ENCODE peak calls at places on chromosomes 4 and X, in eight cellular contexts. R is nephron progenitor cell, Y is cardiac fibroblast, P is GM13976, Z is AG04450, L is OCI-LY7, D is MM.1S, F is sigmoid colon. K is an unnamed sample.

GRCh38 chr4:113256946-113257345 is 207.5 kb downstream of the ANK2 start:
- DNase-seq in P (no peak), R (no peak), Y (peak), D (no peak), F (no peak), Z (no peak), L (no peak), K (no peak)

GRCh38 chrX:37959212-37960021 is 46.9 kb upstream of the SYTL5 start:
- DNase-seq in Z (no peak), L (no peak), Y (no peak), P (no peak), R (no peak), D (no peak), F (no peak), K (no peak)

GRCh38 chrX:47578692-47579091 is 3.5 kb upstream of the TIMP1 start:
- DNase-seq in D (no peak), R (no peak), P (no peak), Z (no peak), F (no peak), L (no peak), Y (no peak), K (peak)

GRCh38 chr4:78369691-78370090 is 181.9 kb upstream of the ANXA3 start:
- DNase-seq in F (no peak), L (no peak), P (no peak), R (no peak), Y (no peak), D (no peak), Z (no peak), K (no peak)

GRCh38 chr4:4852591-4853362 is 6.7 kb upstream of the MSX1 start:
- DNase-seq in R (peak), F (peak), Z (peak), Y (peak), D (no peak), P (no peak), L (no peak), K (peak)

GRCh38 chr4:27666943-27667342 is 806.3 kb downstream of the STIM2 start:
- DNase-seq in D (no peak), Z (no peak), Y (no peak), P (no peak), F (no peak), L (peak), R (no peak), K (no peak)

GRCh38 chr4:5959221-5959982 is 58.8 kb downstream of the C4orf50 start:
- DNase-seq in R (no peak), Y (no peak), Z (no peak), F (no peak), P (no peak), D (no peak), L (no peak), K (no peak)

GRCh38 chr4:122827899-122828601 is 1.4 kb downstream of the FGF2 start:
- DNase-seq in Z (no peak), P (peak), D (peak), L (peak), R (no peak), Y (peak), F (peak), K (no peak)

GRCh38 chrX:39857780-39858179 is 240.0 kb downstream of the BCOR start:
- DNase-seq in P (no peak), D (no peak), Z (no peak), Y (no peak), L (no peak), R (no peak), F (no peak), K (no peak)

GRCh38 chr4:73603854-73604584 is 16.2 kb downstream of the RASSF6 start:
- DNase-seq in D (no peak), Y (peak), F (no peak), Z (no peak), R (no peak), L (no peak), P (no peak), K (no peak)

GRCh38 chrX:114166601-114167000 is 417.3 kb upstream of the HTR2C start:
- DNase-seq in L (no peak), Y (no peak), Z (no peak), R (no peak), P (no peak), F (no peak), D (no peak), K (no peak)

GRCh38 chr4:147160908-147161513 is 215.3 kb upstream of the TTC29 start:
- DNase-seq in Z (peak), R (peak), D (peak), L (peak), F (no peak), P (peak), Y (peak), K (no peak)

GRCh38 chrX:43963726-43964125 is 9.5 kb downstream of the NDP start:
- DNase-seq in L (no peak), R (no peak), D (no peak), Y (no peak), F (no peak), P (no peak), Z (no peak), K (no peak)

GRCh38 chrX:42948723-42949122 is 170.8 kb upstream of the PPP1R2C start:
- DNase-seq in D (no peak), F (no peak), R (no peak), Y (no peak), L (no peak), P (no peak), Z (no peak), K (no peak)

GRCh38 chrX:9340619-9341304 is 124.1 kb upstream of the TBL1X start:
- DNase-seq in D (peak), F (peak), P (peak), Z (no peak), L (peak), R (peak), Y (peak), K (peak)

GRCh38 chrX:103061486-103061885 is 2.5 kb downstream of the BEX1 start:
- DNase-seq in R (no peak), D (no peak), Y (no peak), F (no peak), Z (no peak), L (no peak), P (no peak), K (no peak)

GRCh38 chr4:37967749-37968148 is 7.6 kb downstream of the PTTG2 start:
- DNase-seq in Z (no peak), P (no peak), R (no peak), F (no peak), Y (no peak), L (no peak), D (no peak), K (no peak)

GRCh38 chr4:47705326-47705981 is 132.4 kb downstream of the CORIN start:
- DNase-seq in R (no peak), F (no peak), Y (peak), P (peak), Z (no peak), D (peak), L (peak), K (no peak)
- TF ChIP-seq CTCF in R (peak), F (no peak), Y (peak), P (peak), Z (peak), D (peak), L (peak), K (peak)

DNA sequence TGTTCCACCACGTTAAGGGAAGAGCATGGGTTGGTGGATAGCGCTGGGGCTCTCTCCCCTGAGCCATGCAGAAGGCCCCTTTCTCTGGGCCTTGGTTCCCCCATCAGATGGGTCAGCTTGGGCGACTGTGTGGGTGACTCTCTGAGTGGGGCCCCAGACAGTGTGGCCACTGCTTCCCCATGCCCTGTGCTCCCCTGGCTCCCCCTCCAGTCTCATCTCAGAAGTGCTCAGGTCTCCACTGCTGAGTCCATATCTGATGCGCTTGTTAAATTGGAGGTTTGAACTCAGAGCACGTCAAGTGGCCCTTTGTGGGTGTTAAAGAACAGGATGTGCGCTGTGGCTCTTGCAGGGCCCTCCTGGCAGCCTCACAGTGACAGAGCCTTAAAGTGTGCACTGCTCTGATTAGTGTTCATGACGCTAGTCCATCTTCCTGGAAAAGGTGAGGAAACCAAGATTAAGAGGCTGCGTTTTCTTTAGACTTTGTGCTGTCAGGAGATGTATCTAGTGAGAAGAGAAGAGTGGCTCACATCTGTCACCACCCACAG is 59.8 kb downstream of the NELFA start:
- DNase-seq in L (no peak), F (no peak), Z (no peak), D (no peak), R (no peak), Y (no peak), P (no peak), K (no peak)
- TF ChIP-seq CTCF in L (peak), F (no peak), Z (no peak), D (no peak), R (no peak), Y (no peak), P (no peak), K (no peak)

DNA sequence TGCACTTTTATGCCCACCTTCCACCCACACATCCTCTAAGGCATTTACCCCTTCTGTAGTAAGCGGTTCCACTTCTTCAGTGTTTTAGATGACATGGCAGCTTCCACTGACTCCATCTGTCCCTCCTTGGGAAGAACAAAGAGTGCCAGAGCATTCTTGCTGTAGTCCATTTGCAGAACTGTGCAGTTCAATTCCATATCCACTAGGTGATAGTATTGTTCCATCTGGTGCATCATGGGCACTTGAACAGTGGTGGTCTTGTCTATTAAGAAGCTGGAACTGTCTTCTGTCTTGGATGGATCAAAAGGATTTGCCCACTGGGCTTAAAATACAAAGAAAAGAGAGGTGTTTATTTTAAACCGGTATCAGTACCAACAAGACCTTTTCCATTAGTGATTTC is 3.5 kb downstream of the SERPINA7 start:
- DNase-seq in R (no peak), F (no peak), D (no peak), L (peak), Y (peak), P (no peak), Z (no peak), K (no peak)
- TF ChIP-seq CTCF in R (peak), F (no peak), D (peak), L (peak), Y (no peak), P (no peak), Z (no peak), K (no peak)

GRCh38 chr4:24195976-24196736 is 306.3 kb upstream of the PPARGC1A start:
- DNase-seq in Y (no peak), D (no peak), Z (no peak), R (no peak), F (no peak), L (no peak), P (no peak), K (no peak)
- TF ChIP-seq CTCF in Y (peak), D (no peak), Z (peak), R (no peak), F (no peak), L (no peak), P (no peak), K (no peak)

GRCh38 chrX:133852837-133853236 is 132.6 kb downstream of the GPC3 start:
- DNase-seq in R (no peak), Z (no peak), L (no peak), F (no peak), Y (no peak), D (no peak), P (no peak), K (no peak)
- TF ChIP-seq CTCF in R (no peak), Z (no peak), L (no peak), F (no peak), Y (no peak), D (no peak), P (no peak), K (no peak)

DNA sequence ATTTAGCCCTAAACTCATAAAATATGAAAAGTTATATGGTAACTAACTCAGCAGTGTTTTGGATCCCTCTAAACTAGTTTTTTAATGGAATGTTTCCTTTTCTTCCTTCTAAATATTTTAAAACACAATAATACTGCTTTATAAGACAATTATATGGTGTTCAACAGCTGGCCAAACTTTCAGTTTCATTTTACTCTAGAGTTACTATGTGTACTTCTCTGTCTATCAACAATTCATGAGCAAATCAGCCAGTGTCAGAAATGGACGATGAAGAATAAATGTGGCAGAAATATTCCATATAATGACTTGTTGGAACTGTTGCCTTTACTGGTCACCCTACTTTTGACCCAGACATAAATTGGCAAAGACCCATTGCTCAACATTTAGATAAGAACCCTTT is 64.8 kb upstream of the CXXC4 start:
- DNase-seq in Y (no peak), F (no peak), R (no peak), D (peak), L (no peak), P (no peak), Z (no peak), K (no peak)
- TF ChIP-seq CTCF in Y (no peak), F (no peak), R (no peak), D (no peak), L (no peak), P (no peak), Z (no peak), K (no peak)

DNA sequence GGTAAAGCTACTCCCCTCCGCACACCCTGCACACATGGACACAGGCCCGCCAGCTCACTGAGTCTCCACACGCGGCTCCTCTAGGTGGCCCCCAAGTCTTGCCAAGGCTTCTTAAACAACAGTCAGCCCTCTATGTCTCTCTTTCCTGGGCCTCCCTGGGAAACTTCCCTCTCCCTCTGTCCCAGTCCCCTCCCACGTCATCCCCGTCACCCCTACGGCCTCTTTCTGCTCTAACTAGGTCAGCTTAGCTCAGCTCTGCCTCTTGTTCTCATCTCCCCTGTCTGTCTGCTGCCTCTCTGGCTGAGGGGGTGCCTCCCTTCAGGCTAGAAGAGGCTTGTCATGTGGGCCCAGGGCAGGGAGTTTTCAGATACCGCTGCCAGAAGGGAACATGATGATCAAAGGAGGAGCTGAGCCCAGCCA is 38.8 kb downstream of the SEPTIN6 start:
- DNase-seq in Y (peak), P (no peak), Z (no peak), R (peak), F (peak), L (no peak), D (no peak), K (no peak)
- TF ChIP-seq CTCF in Y (peak), P (no peak), Z (no peak), R (no peak), F (peak), L (no peak), D (no peak), K (no peak)

K was measured in left lung.